ENCODE peak calls at places on chromosomes 1 and 21, in nine cellular contexts. R, F, X, E, S, C, I, T and W are unnamed samples. For H3K4me1 and H3K36me3, the result is how much of the 10 kb centered on the place peaks cover.

GRCh38 chr1:200194477-200194876 is 167.0 kb downstream of the NR5A2 start:
- DNase-seq in T (no peak), F (no peak), X (no peak), R (no peak), E (no peak), C (no peak), I (no peak), S (no peak), W (no peak)

GRCh38 chr1:204418174-204419063 is 6.8 kb upstream of the PPP1R15B start:
- DNase-seq in X (no peak), E (no peak), T (no peak), C (no peak), I (no peak), S (no peak), R (no peak), F (peak), W (no peak)

GRCh38 chr1:31767225-31767624 is 3.1 kb upstream of the ADGRB2 start:
- DNase-seq in C (no peak), R (no peak), I (no peak), F (no peak), X (peak), E (no peak), S (no peak), T (no peak), W (no peak)

GRCh38 chr1:31932491-31933316 is 5.5 kb downstream of the PTP4A2 start:
- DNase-seq in C (no peak), I (no peak), X (no peak), E (no peak), F (no peak), S (no peak), T (no peak), R (no peak), W (no peak)

GRCh38 chr21:36070999-36071398 is 1.2 kb downstream of the CBR1 start:
- DNase-seq in F (no peak), I (no peak), S (no peak), R (no peak), C (no peak), T (no peak), E (no peak), X (no peak), W (no peak)

GRCh38 chr1:46263146-46263545 is 15.6 kb downstream of the RAD54L start:
- DNase-seq in S (no peak), E (no peak), R (no peak), X (no peak), T (no peak), F (no peak), C (no peak), I (no peak), W (no peak)

GRCh38 chr1:94866178-94866822 is 46.1 kb downstream of the SLC44A3 start:
- DNase-seq in X (no peak), E (peak), I (no peak), C (no peak), F (peak), R (no peak), T (no peak), S (no peak), W (no peak)

GRCh38 chr1:218207194-218207593 is 77.9 kb upstream of the RRP15 start:
- DNase-seq in C (no peak), X (no peak), T (no peak), R (no peak), S (no peak), I (no peak), F (no peak), E (no peak), W (no peak)

GRCh38 chr1:205456383-205456867 is 580 bp upstream of the BLACAT1 start:
- DNase-seq in X (no peak), R (no peak), E (no peak), T (no peak), C (no peak), S (no peak), I (no peak), F (no peak), W (no peak)

GRCh38 chr1:72636636-72637035 is 354.3 kb upstream of the NEGR1 start:
- DNase-seq in R (no peak), F (peak), I (no peak), E (no peak), S (no peak), X (no peak), T (no peak), C (no peak), W (no peak)

GRCh38 chr1:1200876-1201810 is 5.2 kb downstream of the TNFRSF18 start:
- DNase-seq in F (peak), R (peak), E (peak), S (peak), C (peak), X (peak), I (peak), T (no peak), W (no peak)

GRCh38 chr1:184973308-184974085 is 811 bp downstream of the NIBAN1 start:
- DNase-seq in S (peak), T (peak), R (no peak), X (peak), C (peak), I (peak), E (peak), F (peak), W (peak)
- H3K4me1 ChIP-seq in S (under half), T (under half), R (under half), X (under half), C (half or more), I (under half), E (under half), F (under half), W (under half)

GRCh38 chr1:24841593-24841992 is 88.5 kb downstream of the RUNX3 start:
- DNase-seq in F (no peak), R (no peak), I (no peak), S (no peak), C (no peak), T (no peak), X (no peak), E (no peak), W (no peak)
- H3K36me3 ChIP-seq in F (under half), R (under half), I (under half), S (under half), C (under half), T (under half), X (under half), E (under half), W (under half)

DNA sequence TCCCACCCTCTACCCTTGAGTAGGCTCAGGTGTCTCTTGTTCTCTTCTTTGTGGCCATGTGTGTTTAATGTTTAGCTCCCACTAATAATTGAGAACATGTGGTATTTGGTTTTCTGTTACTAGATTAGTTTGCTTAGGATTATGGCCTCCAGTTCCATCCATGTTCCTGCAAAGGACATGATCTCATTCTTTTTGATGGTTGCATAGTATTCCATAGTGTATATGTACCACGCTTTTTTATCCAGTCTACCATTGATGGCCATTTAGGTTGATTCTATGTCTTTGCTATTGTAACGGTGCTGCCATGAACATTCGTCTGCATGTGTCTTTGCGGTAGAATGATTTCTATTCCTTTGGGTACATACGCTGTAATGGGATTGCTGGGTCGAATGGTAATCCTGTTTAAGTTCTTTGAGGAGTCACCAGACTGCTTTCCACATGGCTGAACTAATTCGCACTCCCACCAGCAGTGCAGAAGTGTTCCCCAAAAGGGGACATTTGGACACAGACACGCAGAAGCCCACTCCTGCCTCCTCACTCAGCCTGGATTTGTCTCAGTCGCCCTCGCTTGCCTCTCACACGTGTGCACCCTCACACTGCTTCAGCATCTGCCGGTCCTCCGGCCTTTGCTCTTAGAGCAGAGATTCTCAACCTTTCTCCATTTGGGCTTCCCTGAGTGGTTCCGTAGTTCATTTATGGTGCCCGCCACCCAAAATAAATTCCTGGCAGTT is 3.7 kb downstream of the MX2 start:
- DNase-seq in R (no peak), S (peak), I (no peak), X (no peak), T (no peak), C (no peak), F (no peak), E (no peak), W (no peak)
- H3K4me1 ChIP-seq in R (half or more), S (under half), I (under half), X (under half), T (under half), C (under half), F (under half), E (under half), W (under half)

GRCh38 chr1:35902671-35903070 is 19.7 kb downstream of the AGO1 start:
- DNase-seq in I (no peak), T (no peak), F (no peak), R (no peak), X (no peak), S (no peak), E (no peak), C (no peak), W (no peak)
- H3K36me3 ChIP-seq in I (under half), T (half or more), F (under half), R (under half), X (under half), S (under half), E (under half), C (under half), W (under half)